ENCODE peak calls at places on chromosomes 6 and 20, in nine cellular contexts. E, J, G, S, I, L, V, K and Q are unnamed samples.

GRCh38 chr20:25081065-25081729 is 744 bp downstream of the VSX1 start:
- DNase-seq in E (no peak), J (peak; percentile 70), G (peak; percentile 43), S (no peak), I (no peak), L (peak; percentile 22), V (no peak), K (peak; percentile 68), Q (peak; percentile 83)

GRCh38 chr6:2635911-2636310 is 114.8 kb downstream of the MYLK4 start:
- DNase-seq in E (no peak), J (no peak), G (no peak), S (no peak), I (no peak), L (no peak), V (no peak), K (no peak), Q (no peak)

GRCh38 chr20:21981607-21982344 is 276.3 kb downstream of the PAX1 start:
- DNase-seq in E (peak; percentile 42), J (no peak), G (peak; percentile 80), S (no peak), I (no peak), L (peak; percentile 23), V (no peak), K (no peak), Q (no peak)

GRCh38 chr6:79913369-79913768 is 34.0 kb downstream of the ELOVL4 start:
- DNase-seq in E (no peak), J (no peak), G (no peak), S (peak; percentile 75), I (no peak), L (no peak), V (no peak), K (peak; percentile 6), Q (no peak)

GRCh38 chr6:129889580-129889979 is 28.5 kb upstream of the TMEM244 start:
- DNase-seq in E (no peak), J (no peak), G (peak; percentile 59), S (no peak), I (peak; percentile 64), L (peak; percentile 77), V (peak; percentile 56), K (peak; percentile 25), Q (no peak)

GRCh38 chr20:37390891-37391525 is 45.1 kb downstream of the SRC start:
- DNase-seq in E (no peak), J (no peak), G (no peak), S (no peak), I (no peak), L (no peak), V (no peak), K (no peak), Q (no peak)

GRCh38 chr20:61442075-61442670 is 190.1 kb downstream of the CDH4 start:
- DNase-seq in E (no peak), J (no peak), G (no peak), S (no peak), I (no peak), L (no peak), V (no peak), K (no peak), Q (no peak)

GRCh38 chr20:46350201-46350985 is 42.1 kb upstream of the CDH22 start:
- DNase-seq in E (no peak), J (no peak), G (peak; percentile 86), S (no peak), I (no peak), L (peak; percentile 86), V (peak; percentile 72), K (no peak), Q (no peak)

GRCh38 chr20:50617022-50617421 is 74.3 kb downstream of the RIPOR3 start:
- DNase-seq in E (no peak), J (no peak), G (no peak), S (no peak), I (no peak), L (no peak), V (no peak), K (no peak), Q (no peak)

GRCh38 chr6:141688916-141689315 is 443.8 kb upstream of the GJE1 start:
- DNase-seq in E (no peak), J (no peak), G (no peak), S (no peak), I (no peak), L (no peak), V (no peak), K (no peak), Q (no peak)

GRCh38 chr6:166830185-166830890 is 126.0 kb downstream of the RNASET2 start:
- DNase-seq in E (no peak), J (no peak), G (no peak), S (no peak), I (no peak), L (no peak), V (peak; percentile 95), K (no peak), Q (no peak)

GRCh38 chr6:166647896-166648295 is 20.8 kb upstream of the RPS6KA2 start:
- DNase-seq in E (no peak), J (no peak), G (no peak), S (no peak), I (no peak), L (no peak), V (no peak), K (no peak), Q (no peak)

GRCh38 chr20:25195962-25196700 is 619 bp downstream of the ENTPD6 start:
- DNase-seq in E (no peak), J (no peak), G (no peak), S (peak; percentile 58), I (no peak), L (no peak), V (no peak), K (peak; percentile 39), Q (peak; percentile 75)

GRCh38 chr20:5973172-5973571 is 22.7 kb downstream of the MCM8 start:
- DNase-seq in E (no peak), J (no peak), G (no peak), S (no peak), I (no peak), L (peak; percentile 38), V (no peak), K (no peak), Q (no peak)

GRCh38 chr20:30937790-30938189 is 319.7 kb upstream of the DEFB115 start:
- DNase-seq in E (no peak), J (no peak), G (no peak), S (no peak), I (no peak), L (no peak), V (no peak), K (no peak), Q (no peak)

GRCh38 chr6:134447883-134448387 is 130.0 kb upstream of the SGK1 start:
- DNase-seq in E (no peak), J (no peak), G (peak; percentile 58), S (no peak), I (peak; percentile 43), L (peak; percentile 89), V (peak; percentile 29), K (no peak), Q (no peak)

GRCh38 chr6:9563996-9564395 is 850.9 kb downstream of the TFAP2A start:
- DNase-seq in E (no peak), J (no peak), G (no peak), S (no peak), I (no peak), L (no peak), V (no peak), K (no peak), Q (no peak)

GRCh38 chr6:107434812-107435211 is 24.6 kb downstream of the PDSS2 start:
- DNase-seq in E (no peak), J (no peak), G (no peak), S (no peak), I (no peak), L (no peak), V (no peak), K (no peak), Q (no peak)

GRCh38 chr6:83592770-83593394 is 80.5 kb downstream of the PRSS35 start:
- DNase-seq in E (no peak), J (no peak), G (peak; percentile 17), S (no peak), I (peak; percentile 69), L (peak; percentile 9), V (peak; percentile 67), K (no peak), Q (no peak)

GRCh38 chr6:99822741-99823512 is 171.1 kb downstream of the MCHR2 start:
- DNase-seq in E (no peak), J (no peak), G (peak; percentile 73), S (peak; percentile 68), I (peak; percentile 75), L (peak; percentile 49), V (peak; percentile 1), K (no peak), Q (no peak)

GRCh38 chr6:51552400-51552799 is 535.0 kb downstream of the PKHD1 start:
- DNase-seq in E (no peak), J (no peak), G (no peak), S (no peak), I (no peak), L (no peak), V (no peak), K (no peak), Q (no peak)

GRCh38 chr6:137863126-137863996 is 3.7 kb upstream of the TNFAIP3 start:
- DNase-seq in E (no peak), J (no peak), G (no peak), S (no peak), I (no peak), L (peak; percentile 83), V (peak; percentile 55), K (no peak), Q (no peak)

GRCh38 chr6:89037156-89037900 is 43.2 kb upstream of the PNRC1 start:
- DNase-seq in E (no peak), J (no peak), G (no peak), S (no peak), I (no peak), L (no peak), V (no peak), K (no peak), Q (no peak)

GRCh38 chr6:143965503-143966171 is 42.4 kb downstream of the PLAGL1 start:
- DNase-seq in E (no peak), J (no peak), G (peak; percentile 90), S (no peak), I (no peak), L (peak; percentile 72), V (peak; percentile 93), K (no peak), Q (no peak)

GRCh38 chr20:38210741-38211140 is 45.7 kb upstream of the TGM2 start:
- DNase-seq in E (no peak), J (no peak), G (no peak), S (no peak), I (peak; percentile 34), L (peak; percentile 23), V (no peak), K (no peak), Q (no peak)

GRCh38 chr20:50439539-50440453 is 70.4 kb upstream of the PTPN1 start:
- DNase-seq in E (no peak), J (no peak), G (no peak), S (no peak), I (no peak), L (no peak), V (no peak), K (no peak), Q (no peak)

GRCh38 chr6:146028250-146028789 is 542 bp upstream of the GRM1 start:
- DNase-seq in E (peak; percentile 32), J (peak; percentile 82), G (peak; percentile 69), S (no peak), I (peak; percentile 14), L (peak; percentile 67), V (peak; percentile 40), K (peak; percentile 51), Q (peak; percentile 88)

GRCh38 chr6:17831135-17831534 is 124.4 kb upstream of the NUP153 start:
- DNase-seq in E (peak; percentile 44), J (no peak), G (peak; percentile 88), S (no peak), I (peak; percentile 21), L (peak; percentile 92), V (no peak), K (no peak), Q (no peak)

GRCh38 chr6:7542878-7543394 is 1.5 kb downstream of the DSP start:
- DNase-seq in E (peak; percentile 68), J (no peak), G (peak; percentile 55), S (peak; percentile 84), I (peak; percentile 30), L (peak; percentile 47), V (no peak), K (no peak), Q (peak; percentile 87)

GRCh38 chr6:25007269-25007699 is 71.5 kb upstream of the RIPOR2 start:
- DNase-seq in E (no peak), J (no peak), G (no peak), S (no peak), I (no peak), L (no peak), V (peak; percentile 29), K (peak; percentile 72), Q (no peak)

GRCh38 chr20:21352703-21353102 is 44.6 kb downstream of the NKX2-4 start:
- DNase-seq in E (no peak), J (no peak), G (peak; percentile 18), S (no peak), I (peak; percentile 32), L (peak; percentile 71), V (no peak), K (no peak), Q (no peak)